ENCODE peak calls at places on chromosomes 3 and 15, in four cellular contexts. One of them, this sample, is unnamed.
A peak's percentile ranks its signal among the peaks of the same experiment; 100 is the strongest.

GRCh38 chr15:60218256-60218655 is 179.5 kb downstream of the ANXA2 start:
- DNase-seq in heart left ventricle: no peak
- DNase-seq in K562: no peak
- DNase-seq in effector memory CD4-positive, alpha-beta T cell: no peak
- DNase-seq in this sample: no peak

GRCh38 chr15:74525946-74526345 is 15.1 kb upstream of the ARID3B start:
- DNase-seq in heart left ventricle: no peak
- DNase-seq in K562: no peak
- DNase-seq in effector memory CD4-positive, alpha-beta T cell: no peak
- DNase-seq in this sample: no peak

GRCh38 chr15:91348812-91349500 is 248.9 kb downstream of the SV2B start:
- DNase-seq in heart left ventricle: no peak
- DNase-seq in K562: no peak
- DNase-seq in effector memory CD4-positive, alpha-beta T cell: no peak
- DNase-seq in this sample: no peak

GRCh38 chr3:70776081-70776480 is 463.6 kb upstream of the MDFIC2 start:
- DNase-seq in heart left ventricle: no peak
- DNase-seq in K562: no peak
- DNase-seq in effector memory CD4-positive, alpha-beta T cell: no peak
- DNase-seq in this sample: no peak

GRCh38 chr3:129942296-129942695 is 32.2 kb upstream of the TRH start:
- DNase-seq in heart left ventricle: peak; percentile 66
- DNase-seq in K562: peak; percentile 54
- DNase-seq in effector memory CD4-positive, alpha-beta T cell: no peak
- DNase-seq in this sample: peak; percentile 47

GRCh38 chr15:61171190-61171589 is 57.9 kb downstream of the RORA start:
- DNase-seq in heart left ventricle: no peak
- DNase-seq in K562: no peak
- DNase-seq in effector memory CD4-positive, alpha-beta T cell: no peak
- DNase-seq in this sample: no peak

GRCh38 chr3:51734572-51734907 is 27.7 kb downstream of the GRM2 start:
- DNase-seq in heart left ventricle: no peak
- DNase-seq in K562: no peak
- DNase-seq in effector memory CD4-positive, alpha-beta T cell: no peak
- DNase-seq in this sample: no peak

GRCh38 chr15:38536201-38536676 is 28.4 kb downstream of the RASGRP1 start:
- DNase-seq in heart left ventricle: peak; percentile 67
- DNase-seq in K562: no peak
- DNase-seq in effector memory CD4-positive, alpha-beta T cell: no peak
- DNase-seq in this sample: no peak

GRCh38 chr15:58332676-58333400 is 99.0 kb upstream of the LIPC start:
- DNase-seq in heart left ventricle: no peak
- DNase-seq in K562: no peak
- DNase-seq in effector memory CD4-positive, alpha-beta T cell: no peak
- DNase-seq in this sample: no peak

GRCh38 chr15:78841307-78841706 is 30.0 kb upstream of the ADAMTS7 start:
- DNase-seq in heart left ventricle: no peak
- DNase-seq in K562: no peak
- DNase-seq in effector memory CD4-positive, alpha-beta T cell: no peak
- DNase-seq in this sample: no peak

GRCh38 chr3:112531358-112531781 is 30.4 kb downstream of the ATG3 start:
- DNase-seq in heart left ventricle: no peak
- DNase-seq in K562: peak; percentile 7
- DNase-seq in effector memory CD4-positive, alpha-beta T cell: no peak
- DNase-seq in this sample: no peak

GRCh38 chr3:122984007-122984406 is 43.6 kb downstream of the SEMA5B start:
- DNase-seq in heart left ventricle: no peak
- DNase-seq in K562: no peak
- DNase-seq in effector memory CD4-positive, alpha-beta T cell: no peak
- DNase-seq in this sample: no peak

GRCh38 chr15:41943543-41944312 is 28.6 kb downstream of the EHD4 start:
- DNase-seq in heart left ventricle: no peak
- DNase-seq in K562: no peak
- DNase-seq in effector memory CD4-positive, alpha-beta T cell: no peak
- DNase-seq in this sample: no peak

GRCh38 chr3:178086419-178086818 is 449.8 kb upstream of the KCNMB2 start:
- DNase-seq in heart left ventricle: no peak
- DNase-seq in K562: no peak
- DNase-seq in effector memory CD4-positive, alpha-beta T cell: no peak
- DNase-seq in this sample: no peak

GRCh38 chr15:39931615-39932014 is 2.3 kb upstream of the EIF2AK4 start:
- DNase-seq in heart left ventricle: no peak
- DNase-seq in K562: no peak
- DNase-seq in effector memory CD4-positive, alpha-beta T cell: no peak
- DNase-seq in this sample: no peak

GRCh38 chr3:131217296-131217741 is 164.3 kb upstream of the NUDT16 start:
- DNase-seq in heart left ventricle: no peak
- DNase-seq in K562: no peak
- DNase-seq in effector memory CD4-positive, alpha-beta T cell: no peak
- DNase-seq in this sample: no peak

GRCh38 chr3:14536837-14537589 is 3.1 kb downstream of the GRIP2 start:
- DNase-seq in heart left ventricle: no peak
- DNase-seq in K562: no peak
- DNase-seq in effector memory CD4-positive, alpha-beta T cell: no peak
- DNase-seq in this sample: no peak

GRCh38 chr3:129001817-129002572 is 891 bp downstream of the EFCC1 start:
- DNase-seq in heart left ventricle: no peak
- DNase-seq in K562: no peak
- DNase-seq in effector memory CD4-positive, alpha-beta T cell: no peak
- DNase-seq in this sample: no peak

GRCh38 chr15:52857471-52857870 is 67.3 kb upstream of the ONECUT1 start:
- DNase-seq in heart left ventricle: no peak
- DNase-seq in K562: no peak
- DNase-seq in effector memory CD4-positive, alpha-beta T cell: no peak
- DNase-seq in this sample: no peak

GRCh38 chr3:93962798-93963197 is 10.9 kb downstream of the PROS1 start:
- DNase-seq in heart left ventricle: no peak
- DNase-seq in K562: no peak
- DNase-seq in effector memory CD4-positive, alpha-beta T cell: no peak
- DNase-seq in this sample: no peak

GRCh38 chr15:56960116-56960515 is 41.7 kb downstream of the TCF12 start:
- DNase-seq in heart left ventricle: no peak
- DNase-seq in K562: no peak
- DNase-seq in effector memory CD4-positive, alpha-beta T cell: no peak
- DNase-seq in this sample: no peak

DNA sequence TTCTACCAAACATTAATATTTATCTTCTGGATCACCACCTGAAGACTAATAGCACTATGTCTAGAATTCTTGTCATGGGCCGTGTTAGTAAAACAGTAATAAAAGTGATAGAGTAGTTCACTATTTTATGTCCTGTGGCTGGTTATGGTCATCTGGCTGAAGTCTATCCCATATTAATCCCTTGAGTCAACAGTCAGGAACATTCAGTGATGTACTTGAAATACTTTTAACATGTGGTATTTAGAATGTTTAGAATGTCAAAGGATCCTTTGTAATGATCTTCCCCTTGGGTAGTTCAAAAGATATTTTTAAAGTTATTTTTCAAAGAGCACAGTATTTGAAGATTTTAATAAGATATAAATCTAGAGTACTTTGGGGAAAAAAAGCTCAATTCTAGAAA is 117.0 kb downstream of the MBNL1 start:
- DNase-seq in heart left ventricle: no peak
- DNase-seq in K562: no peak
- DNase-seq in effector memory CD4-positive, alpha-beta T cell: no peak
- DNase-seq in this sample: no peak
- H3K27ac ChIP-seq in heart left ventricle: peak overlapping the region; percentile 48
- H3K27ac ChIP-seq in K562: no peak overlapping the region
- H3K27ac ChIP-seq in effector memory CD4-positive, alpha-beta T cell: peak overlapping the region; percentile 35
- H3K27ac ChIP-seq in this sample: peak overlapping the region; percentile 37

GRCh38 chr3:61561374-61562041 is at the start of gene PTPRG:
- DNase-seq in heart left ventricle: peak; percentile 91
- DNase-seq in K562: no peak
- DNase-seq in effector memory CD4-positive, alpha-beta T cell: no peak
- DNase-seq in this sample: peak; percentile 40

GRCh38 chr3:61560452-61561373 is 658 bp upstream of the PTPRG start:
- DNase-seq in heart left ventricle: peak; percentile 90
- DNase-seq in K562: no peak
- DNase-seq in effector memory CD4-positive, alpha-beta T cell: no peak
- DNase-seq in this sample: peak; percentile 74

GRCh38 chr3:61562810-61563613 is 1.6 kb downstream of the PTPRG start:
- DNase-seq in heart left ventricle: peak; percentile 65
- DNase-seq in K562: no peak
- DNase-seq in effector memory CD4-positive, alpha-beta T cell: no peak
- DNase-seq in this sample: no peak

GRCh38 chr3:61563614-61564404 is 2.4 kb downstream of the PTPRG start:
- DNase-seq in heart left ventricle: peak; percentile 61
- DNase-seq in K562: no peak
- DNase-seq in effector memory CD4-positive, alpha-beta T cell: no peak
- DNase-seq in this sample: no peak

DNA sequence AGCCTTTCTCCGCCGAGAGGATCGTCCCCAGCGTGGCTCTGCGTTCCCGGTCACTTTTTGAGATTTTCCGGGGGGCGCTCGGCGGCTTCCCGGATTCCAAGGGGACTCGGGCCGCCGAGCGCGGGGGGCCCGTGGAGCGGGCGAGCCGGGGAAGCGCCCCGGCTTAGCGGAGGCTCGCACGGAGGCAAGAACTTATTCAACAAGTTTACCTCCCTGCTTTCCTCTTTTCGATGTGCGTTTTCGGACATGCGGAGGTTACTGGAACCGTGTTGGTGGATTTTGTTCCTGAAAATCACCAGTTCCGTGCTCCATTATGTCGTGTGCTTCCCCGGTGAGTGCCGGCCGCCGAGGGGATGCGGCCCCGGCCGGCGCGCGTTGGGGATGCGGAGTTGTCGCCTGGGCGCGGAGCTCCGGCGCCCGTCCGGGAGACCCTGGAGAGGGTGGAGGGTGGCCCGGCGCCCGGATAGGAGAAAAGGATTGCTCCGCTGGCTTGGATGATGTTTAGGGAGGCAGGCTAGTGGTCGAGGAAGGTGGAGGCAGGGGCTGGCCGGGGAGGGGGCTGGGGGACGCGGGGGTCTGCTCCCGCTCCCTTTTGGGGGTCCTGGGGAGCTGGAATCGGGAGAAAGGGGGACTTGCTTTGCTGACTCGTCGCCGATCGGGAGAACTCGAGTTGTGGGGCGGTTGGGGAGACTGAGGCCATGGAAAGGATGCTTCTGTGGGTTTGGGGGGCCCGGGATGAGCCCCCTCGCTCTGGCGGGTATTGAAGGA is 855 bp downstream of the PTPRG start:
- DNase-seq in heart left ventricle: peak; percentile 63
- DNase-seq in K562: no peak
- DNase-seq in effector memory CD4-positive, alpha-beta T cell: no peak
- DNase-seq in this sample: no peak
- H3K27ac ChIP-seq in heart left ventricle: peak overlapping the region; percentile 96
- H3K27ac ChIP-seq in K562: no peak overlapping the region
- H3K27ac ChIP-seq in effector memory CD4-positive, alpha-beta T cell: no peak overlapping the region
- H3K27ac ChIP-seq in this sample: peak overlapping the region; percentile 86

GRCh38 chr15:83053151-83053550 is 13.9 kb downstream of the BTBD1 start:
- DNase-seq in heart left ventricle: no peak
- DNase-seq in K562: no peak
- DNase-seq in effector memory CD4-positive, alpha-beta T cell: no peak
- DNase-seq in this sample: no peak
- H3K27ac ChIP-seq in heart left ventricle: no peak overlapping the region
- H3K27ac ChIP-seq in K562: no peak overlapping the region
- H3K27ac ChIP-seq in effector memory CD4-positive, alpha-beta T cell: no peak overlapping the region
- H3K27ac ChIP-seq in this sample: no peak overlapping the region

GRCh38 chr15:96324192-96324895 is 6.2 kb upstream of the NR2F2 start:
- DNase-seq in heart left ventricle: no peak
- DNase-seq in K562: peak; percentile 58
- DNase-seq in effector memory CD4-positive, alpha-beta T cell: no peak
- DNase-seq in this sample: no peak
- H3K27ac ChIP-seq in heart left ventricle: peak overlapping the region; percentile 78
- H3K27ac ChIP-seq in K562: peak overlapping the region; percentile 86
- H3K27ac ChIP-seq in effector memory CD4-positive, alpha-beta T cell: no peak overlapping the region
- H3K27ac ChIP-seq in this sample: peak overlapping the region; percentile 36

GRCh38 chr3:167870201-167870600 is 134.7 kb downstream of the SERPINI1 start:
- DNase-seq in heart left ventricle: no peak
- DNase-seq in K562: no peak
- DNase-seq in effector memory CD4-positive, alpha-beta T cell: no peak
- DNase-seq in this sample: no peak
- H3K27ac ChIP-seq in heart left ventricle: peak overlapping the region; percentile 79
- H3K27ac ChIP-seq in K562: no peak overlapping the region
- H3K27ac ChIP-seq in effector memory CD4-positive, alpha-beta T cell: no peak overlapping the region
- H3K27ac ChIP-seq in this sample: no peak overlapping the region

GRCh38 chr15:70018646-70019600 is 78.8 kb downstream of the TLE3 start:
- DNase-seq in heart left ventricle: no peak
- DNase-seq in K562: no peak
- DNase-seq in effector memory CD4-positive, alpha-beta T cell: no peak
- DNase-seq in this sample: no peak
- H3K27ac ChIP-seq in heart left ventricle: no peak overlapping the region
- H3K27ac ChIP-seq in K562: no peak overlapping the region
- H3K27ac ChIP-seq in effector memory CD4-positive, alpha-beta T cell: no peak overlapping the region
- H3K27ac ChIP-seq in this sample: no peak overlapping the region

GRCh38 chr3:113838631-113839209 is at the start of gene GRAMD1C:
- DNase-seq in heart left ventricle: peak; percentile 94
- DNase-seq in K562: peak; percentile 71
- DNase-seq in effector memory CD4-positive, alpha-beta T cell: peak; percentile 73
- DNase-seq in this sample: peak; percentile 74

GRCh38 chr3:113839551-113839950 is 963 bp downstream of the GRAMD1C start:
- DNase-seq in heart left ventricle: no peak
- DNase-seq in K562: no peak
- DNase-seq in effector memory CD4-positive, alpha-beta T cell: no peak
- DNase-seq in this sample: no peak

GRCh38 chr3:113829576-113830354 is 8.8 kb upstream of the GRAMD1C start:
- DNase-seq in heart left ventricle: no peak
- DNase-seq in K562: no peak
- DNase-seq in effector memory CD4-positive, alpha-beta T cell: no peak
- DNase-seq in this sample: no peak

GRCh38 chr3:113832477-113833164 is 6.0 kb upstream of the GRAMD1C start:
- DNase-seq in heart left ventricle: no peak
- DNase-seq in K562: no peak
- DNase-seq in effector memory CD4-positive, alpha-beta T cell: no peak
- DNase-seq in this sample: no peak

DNA sequence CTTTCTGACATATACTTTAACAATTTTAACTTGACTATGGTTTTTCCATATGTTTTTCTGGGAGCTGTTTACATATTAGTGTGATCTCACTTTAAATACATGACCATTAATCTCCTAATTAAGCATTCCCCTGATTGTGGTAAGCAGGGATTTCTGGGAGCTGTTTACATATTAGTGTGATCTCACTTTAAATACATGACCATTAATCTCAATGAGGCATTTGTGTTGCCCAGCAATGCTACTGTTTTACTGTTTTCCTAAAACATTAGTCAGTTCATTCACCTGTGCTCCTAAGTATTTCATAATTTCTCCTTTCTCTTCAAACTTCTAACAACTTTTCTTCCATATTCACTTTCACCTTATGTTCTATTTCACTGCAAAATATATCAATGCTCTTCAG is 3.6 kb upstream of the GRAMD1C start:
- DNase-seq in heart left ventricle: no peak
- DNase-seq in K562: no peak
- DNase-seq in effector memory CD4-positive, alpha-beta T cell: no peak
- DNase-seq in this sample: no peak
- H3K27ac ChIP-seq in heart left ventricle: no peak overlapping the region
- H3K27ac ChIP-seq in K562: no peak overlapping the region
- H3K27ac ChIP-seq in effector memory CD4-positive, alpha-beta T cell: no peak overlapping the region
- H3K27ac ChIP-seq in this sample: no peak overlapping the region